ENCODE peak calls at places on chromosomes 16 and 17, in nine cellular contexts. One of them, this sample, is unnamed.

GRCh38 chr16:67993207-67994036 is 5.9 kb downstream of the DPEP2 start:
- DNase-seq in A549: peak
- DNase-seq in right lobe of liver: peak
- DNase-seq in HepG2: peak
- DNase-seq in thyroid gland: peak
- DNase-seq in H54: peak
- DNase-seq in prostate gland: peak
- DNase-seq in HCT116: peak
- DNase-seq in sigmoid colon: peak
- DNase-seq in this sample: peak

GRCh38 chr17:83203472-83204221 is 124.2 kb downstream of the METRNL start:
- DNase-seq in thyroid gland: no peak
- DNase-seq in A549: no peak
- DNase-seq in H54: no peak
- DNase-seq in prostate gland: peak
- DNase-seq in right lobe of liver: peak
- DNase-seq in HCT116: no peak
- DNase-seq in HepG2: no peak
- DNase-seq in sigmoid colon: peak
- DNase-seq in this sample: peak

GRCh38 chr16:27080870-27081269 is 14.1 kb downstream of the C16orf82 start:
- DNase-seq in sigmoid colon: no peak
- DNase-seq in HepG2: peak
- DNase-seq in A549: peak
- DNase-seq in HCT116: peak
- DNase-seq in prostate gland: no peak
- DNase-seq in H54: no peak
- DNase-seq in right lobe of liver: no peak
- DNase-seq in thyroid gland: no peak
- DNase-seq in this sample: no peak

GRCh38 chr16:68379472-68380347 is 68.6 kb downstream of the SMPD3 start:
- DNase-seq in right lobe of liver: no peak
- DNase-seq in HepG2: no peak
- DNase-seq in A549: no peak
- DNase-seq in H54: no peak
- DNase-seq in HCT116: no peak
- DNase-seq in thyroid gland: peak
- DNase-seq in sigmoid colon: no peak
- DNase-seq in prostate gland: no peak
- DNase-seq in this sample: no peak

GRCh38 chr17:7889166-7889584 is 586 bp downstream of the CHD3 start:
- DNase-seq in H54: peak
- DNase-seq in A549: peak
- DNase-seq in sigmoid colon: peak
- DNase-seq in HepG2: peak
- DNase-seq in prostate gland: peak
- DNase-seq in thyroid gland: peak
- DNase-seq in right lobe of liver: peak
- DNase-seq in HCT116: peak
- DNase-seq in this sample: peak

GRCh38 chr16:82194076-82194475 is 24.1 kb upstream of the MPHOSPH6 start:
- DNase-seq in thyroid gland: no peak
- DNase-seq in prostate gland: no peak
- DNase-seq in A549: no peak
- DNase-seq in sigmoid colon: no peak
- DNase-seq in right lobe of liver: no peak
- DNase-seq in HepG2: no peak
- DNase-seq in HCT116: no peak
- DNase-seq in H54: no peak
- DNase-seq in this sample: no peak

GRCh38 chr17:72344613-72345012 is 223.8 kb downstream of the SOX9 start:
- DNase-seq in sigmoid colon: no peak
- DNase-seq in A549: no peak
- DNase-seq in H54: no peak
- DNase-seq in HCT116: no peak
- DNase-seq in HepG2: no peak
- DNase-seq in thyroid gland: no peak
- DNase-seq in right lobe of liver: no peak
- DNase-seq in prostate gland: no peak
- DNase-seq in this sample: no peak

GRCh38 chr16:19696961-19697360 is 21.1 kb downstream of the KNOP1 start:
- DNase-seq in right lobe of liver: no peak
- DNase-seq in HepG2: no peak
- DNase-seq in H54: no peak
- DNase-seq in HCT116: no peak
- DNase-seq in thyroid gland: no peak
- DNase-seq in sigmoid colon: no peak
- DNase-seq in A549: no peak
- DNase-seq in prostate gland: no peak
- DNase-seq in this sample: no peak

GRCh38 chr17:72719582-72720493 is 372.6 kb downstream of the SLC39A11 start:
- DNase-seq in thyroid gland: no peak
- DNase-seq in HCT116: no peak
- DNase-seq in HepG2: no peak
- DNase-seq in A549: no peak
- DNase-seq in H54: peak
- DNase-seq in prostate gland: no peak
- DNase-seq in sigmoid colon: no peak
- DNase-seq in right lobe of liver: no peak
- DNase-seq in this sample: no peak

GRCh38 chr17:60095381-60095780 is 16.7 kb upstream of the HEATR6 start:
- DNase-seq in sigmoid colon: no peak
- DNase-seq in thyroid gland: no peak
- DNase-seq in A549: no peak
- DNase-seq in HCT116: no peak
- DNase-seq in HepG2: no peak
- DNase-seq in prostate gland: no peak
- DNase-seq in H54: no peak
- DNase-seq in right lobe of liver: no peak
- DNase-seq in this sample: no peak

GRCh38 chr17:30961213-30962188 is 9.3 kb upstream of the RNF135 start:
- DNase-seq in right lobe of liver: no peak
- DNase-seq in A549: no peak
- DNase-seq in HCT116: no peak
- DNase-seq in sigmoid colon: no peak
- DNase-seq in HepG2: no peak
- DNase-seq in prostate gland: no peak
- DNase-seq in H54: no peak
- DNase-seq in thyroid gland: no peak
- DNase-seq in this sample: peak

GRCh38 chr16:82184213-82184612 is 14.2 kb upstream of the MPHOSPH6 start:
- DNase-seq in HepG2: no peak
- DNase-seq in thyroid gland: no peak
- DNase-seq in prostate gland: no peak
- DNase-seq in right lobe of liver: no peak
- DNase-seq in A549: no peak
- DNase-seq in H54: no peak
- DNase-seq in sigmoid colon: no peak
- DNase-seq in HCT116: no peak
- DNase-seq in this sample: no peak

GRCh38 chr16:11685844-11686618 is 17.8 kb downstream of the SNN start:
- DNase-seq in A549: no peak
- DNase-seq in H54: no peak
- DNase-seq in HepG2: no peak
- DNase-seq in prostate gland: no peak
- DNase-seq in HCT116: no peak
- DNase-seq in sigmoid colon: peak
- DNase-seq in right lobe of liver: peak
- DNase-seq in thyroid gland: no peak
- DNase-seq in this sample: no peak

GRCh38 chr17:75454193-75454592 is 2.2 kb upstream of the TMEM94 start:
- DNase-seq in prostate gland: no peak
- DNase-seq in thyroid gland: no peak
- DNase-seq in HCT116: no peak
- DNase-seq in A549: no peak
- DNase-seq in HepG2: no peak
- DNase-seq in H54: no peak
- DNase-seq in sigmoid colon: no peak
- DNase-seq in right lobe of liver: no peak
- DNase-seq in this sample: no peak

GRCh38 chr17:77734371-77735050 is 224.0 kb upstream of the TNRC6C start:
- DNase-seq in HepG2: peak
- DNase-seq in A549: peak
- DNase-seq in sigmoid colon: peak
- DNase-seq in right lobe of liver: peak
- DNase-seq in prostate gland: peak
- DNase-seq in HCT116: no peak
- DNase-seq in H54: peak
- DNase-seq in thyroid gland: peak
- DNase-seq in this sample: no peak

GRCh38 chr16:57834936-57835335 is 32.6 kb upstream of the KIFC3 start:
- DNase-seq in H54: peak
- DNase-seq in thyroid gland: no peak
- DNase-seq in A549: peak
- DNase-seq in HCT116: no peak
- DNase-seq in sigmoid colon: no peak
- DNase-seq in right lobe of liver: no peak
- DNase-seq in prostate gland: no peak
- DNase-seq in HepG2: no peak
- DNase-seq in this sample: no peak

GRCh38 chr17:27623578-27623977 is 7.4 kb upstream of the LGALS9 start:
- DNase-seq in A549: no peak
- DNase-seq in prostate gland: no peak
- DNase-seq in H54: no peak
- DNase-seq in HepG2: no peak
- DNase-seq in sigmoid colon: no peak
- DNase-seq in thyroid gland: no peak
- DNase-seq in HCT116: no peak
- DNase-seq in right lobe of liver: no peak
- DNase-seq in this sample: no peak

GRCh38 chr16:82636958-82637357 is 10.2 kb downstream of the CDH13 start:
- DNase-seq in HepG2: no peak
- DNase-seq in thyroid gland: no peak
- DNase-seq in sigmoid colon: no peak
- DNase-seq in H54: no peak
- DNase-seq in prostate gland: no peak
- DNase-seq in HCT116: no peak
- DNase-seq in A549: no peak
- DNase-seq in right lobe of liver: no peak
- DNase-seq in this sample: no peak

GRCh38 chr16:1331712-1332617 is 1.5 kb upstream of the BAIAP3 start:
- DNase-seq in HCT116: peak
- DNase-seq in sigmoid colon: peak
- DNase-seq in prostate gland: peak
- DNase-seq in right lobe of liver: no peak
- DNase-seq in H54: peak
- DNase-seq in HepG2: peak
- DNase-seq in thyroid gland: peak
- DNase-seq in A549: peak
- DNase-seq in this sample: peak

GRCh38 chr16:1334739-1335138 is 1.3 kb downstream of the BAIAP3 start:
- DNase-seq in right lobe of liver: no peak
- DNase-seq in HepG2: no peak
- DNase-seq in A549: no peak
- DNase-seq in HCT116: no peak
- DNase-seq in prostate gland: no peak
- DNase-seq in H54: no peak
- DNase-seq in thyroid gland: no peak
- DNase-seq in sigmoid colon: no peak
- DNase-seq in this sample: no peak

GRCh38 chr16:1332618-1333148 is 762 bp upstream of the BAIAP3 start:
- DNase-seq in HCT116: no peak
- DNase-seq in H54: no peak
- DNase-seq in HepG2: no peak
- DNase-seq in thyroid gland: no peak
- DNase-seq in sigmoid colon: no peak
- DNase-seq in prostate gland: no peak
- DNase-seq in A549: no peak
- DNase-seq in right lobe of liver: no peak
- DNase-seq in this sample: no peak

GRCh38 chr16:1333854-1334719 is 642 bp downstream of the BAIAP3 start:
- DNase-seq in HepG2: no peak
- DNase-seq in sigmoid colon: no peak
- DNase-seq in HCT116: no peak
- DNase-seq in prostate gland: no peak
- DNase-seq in H54: no peak
- DNase-seq in right lobe of liver: no peak
- DNase-seq in thyroid gland: no peak
- DNase-seq in A549: no peak
- DNase-seq in this sample: no peak

GRCh38 chr16:1333149-1333812 is at the start of gene BAIAP3:
- DNase-seq in H54: no peak
- DNase-seq in prostate gland: peak
- DNase-seq in HCT116: no peak
- DNase-seq in right lobe of liver: no peak
- DNase-seq in sigmoid colon: no peak
- DNase-seq in HepG2: no peak
- DNase-seq in thyroid gland: no peak
- DNase-seq in A549: peak
- DNase-seq in this sample: peak
- TF ChIP-seq POLR2A in H54: peak
- TF ChIP-seq POLR2A in prostate gland: peak
- TF ChIP-seq POLR2A in HCT116: peak
- TF ChIP-seq POLR2A in right lobe of liver: peak
- TF ChIP-seq POLR2A in sigmoid colon: no peak
- TF ChIP-seq POLR2A in HepG2: peak
- TF ChIP-seq POLR2A in thyroid gland: no peak
- TF ChIP-seq POLR2A in A549: peak
- TF ChIP-seq POLR2A in this sample: peak

GRCh38 chr17:50094753-50095616 is at the start of gene PDK2:
- DNase-seq in HepG2: peak
- DNase-seq in prostate gland: peak
- DNase-seq in right lobe of liver: peak
- DNase-seq in sigmoid colon: peak
- DNase-seq in A549: peak
- DNase-seq in H54: peak
- DNase-seq in thyroid gland: peak
- DNase-seq in HCT116: peak
- DNase-seq in this sample: peak
- TF ChIP-seq POLR2A in HepG2: peak
- TF ChIP-seq POLR2A in prostate gland: peak
- TF ChIP-seq POLR2A in right lobe of liver: peak
- TF ChIP-seq POLR2A in sigmoid colon: peak
- TF ChIP-seq POLR2A in A549: peak
- TF ChIP-seq POLR2A in H54: peak
- TF ChIP-seq POLR2A in thyroid gland: peak
- TF ChIP-seq POLR2A in HCT116: no peak
- TF ChIP-seq POLR2A in this sample: peak

GRCh38 chr16:30092373-30093010 is 768 bp upstream of the TBX6 start:
- DNase-seq in thyroid gland: peak
- DNase-seq in HepG2: peak
- DNase-seq in A549: peak
- DNase-seq in HCT116: peak
- DNase-seq in sigmoid colon: peak
- DNase-seq in H54: no peak
- DNase-seq in prostate gland: peak
- DNase-seq in right lobe of liver: peak
- DNase-seq in this sample: peak
- TF ChIP-seq POLR2A in thyroid gland: no peak
- TF ChIP-seq POLR2A in HepG2: peak
- TF ChIP-seq POLR2A in A549: peak
- TF ChIP-seq POLR2A in HCT116: no peak
- TF ChIP-seq POLR2A in sigmoid colon: no peak
- TF ChIP-seq POLR2A in H54: no peak
- TF ChIP-seq POLR2A in prostate gland: peak
- TF ChIP-seq POLR2A in right lobe of liver: no peak
- TF ChIP-seq POLR2A in this sample: no peak

DNA sequence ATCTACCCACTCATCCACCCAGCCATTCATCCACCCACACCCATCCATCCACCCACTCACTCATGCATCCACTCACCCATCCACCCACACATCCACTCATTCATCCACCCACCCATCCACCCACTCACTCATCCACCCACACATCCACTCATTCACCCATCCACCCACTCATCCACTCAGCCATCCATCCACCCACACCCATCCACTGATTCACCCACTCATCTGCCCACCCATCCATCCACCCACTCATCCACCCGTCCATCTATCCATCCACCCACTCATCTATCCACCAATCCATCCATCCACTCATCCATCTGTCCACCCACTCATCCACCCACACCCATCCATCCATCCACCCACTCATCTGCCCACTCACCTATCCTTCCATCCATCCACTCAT is 17.3 kb downstream of the NATD1 start:
- DNase-seq in prostate gland: no peak
- DNase-seq in H54: no peak
- DNase-seq in sigmoid colon: no peak
- DNase-seq in HepG2: no peak
- DNase-seq in A549: no peak
- DNase-seq in thyroid gland: no peak
- DNase-seq in HCT116: no peak
- DNase-seq in right lobe of liver: no peak
- DNase-seq in this sample: no peak
- TF ChIP-seq POLR2A in prostate gland: no peak
- TF ChIP-seq POLR2A in H54: no peak
- TF ChIP-seq POLR2A in sigmoid colon: no peak
- TF ChIP-seq POLR2A in HepG2: no peak
- TF ChIP-seq POLR2A in A549: no peak
- TF ChIP-seq POLR2A in thyroid gland: no peak
- TF ChIP-seq POLR2A in HCT116: no peak
- TF ChIP-seq POLR2A in right lobe of liver: no peak
- TF ChIP-seq POLR2A in this sample: no peak